ENCODE peak calls at places on chromosome X, in four cellular contexts. Q is kidney, C is HepG2, N is IMR-90. O is an unnamed sample.

GRCh38 chrX:1582686-1583437 is 8.5 kb upstream of the AKAP17A start:
- DNase-seq in Q (no peak), C (peak; percentile 63), N (no peak), O (peak; percentile 30)

GRCh38 chrX:85109235-85109634 is 105.6 kb downstream of the APOOL start:
- DNase-seq in Q (no peak), C (peak; percentile 12), N (no peak), O (peak; percentile 2)

GRCh38 chrX:386239-386767 is 404 bp downstream of the PPP2R3B start:
- DNase-seq in Q (no peak), C (no peak), N (no peak), O (peak; percentile 3)

GRCh38 chrX:16739574-16739973 is 20.2 kb downstream of the SYAP1 start:
- DNase-seq in Q (no peak), C (peak; percentile 69), N (no peak), O (peak; percentile 9)

GRCh38 chrX:45322382-45322781 is 121.7 kb upstream of the DIPK2B start:
- DNase-seq in Q (no peak), C (peak; percentile 37), N (peak; percentile 83), O (peak; percentile 87)

GRCh38 chrX:619451-619811 is 11.2 kb upstream of the SHOX start:
- DNase-seq in Q (no peak), C (no peak), N (no peak), O (no peak)

GRCh38 chrX:130654409-130654970 is 248.5 kb downstream of the ENOX2 start:
- DNase-seq in Q (no peak), C (no peak), N (peak; percentile 43), O (peak; percentile 25)

GRCh38 chrX:20046270-20046669 is 55.4 kb upstream of the BCLAF3 start:
- DNase-seq in Q (no peak), C (no peak), N (no peak), O (no peak)

GRCh38 chrX:84187501-84188319 is at the start of gene RPS6KA6:
- DNase-seq in Q (peak; percentile 74), C (no peak), N (peak; percentile 22), O (peak; percentile 58)

GRCh38 chrX:71533850-71534515 is 1.1 kb downstream of the OGT start:
- DNase-seq in Q (peak; percentile 74), C (peak; percentile 7), N (peak; percentile 32), O (peak; percentile 61)

GRCh38 chrX:18674417-18674787 is 2.5 kb upstream of the RS1 start:
- DNase-seq in Q (no peak), C (no peak), N (no peak), O (no peak)

GRCh38 chrX:8845060-8845459 is 43.9 kb upstream of the FAM9A start:
- DNase-seq in Q (no peak), C (no peak), N (peak; percentile 80), O (no peak)

GRCh38 chrX:155334486-155335316 is at the start of gene CLIC2:
- DNase-seq in Q (no peak), C (no peak), N (peak; percentile 79), O (peak; percentile 85)

GRCh38 chrX:135432881-135433521 is 11.3 kb downstream of the SMIM10L2A start:
- DNase-seq in Q (peak; percentile 72), C (no peak), N (no peak), O (no peak)

GRCh38 chrX:129577473-129577872 is 37.4 kb downstream of the OCRL start:
- DNase-seq in Q (no peak), C (no peak), N (peak; percentile 83), O (peak; percentile 89)

GRCh38 chrX:52082578-52082977 is 13.6 kb upstream of the MAGED4B start:
- DNase-seq in Q (no peak), C (no peak), N (no peak), O (peak; percentile 29)

GRCh38 chrX:24133280-24133679 is 16.2 kb upstream of the ZFX start:
- DNase-seq in Q (no peak), C (no peak), N (no peak), O (no peak)

GRCh38 chrX:65601530-65602281 is 65.7 kb upstream of the MSN start:
- DNase-seq in Q (peak; percentile 96), C (peak; percentile 0), N (peak; percentile 88), O (peak; percentile 74)

GRCh38 chrX:9518896-9519295 is 54.0 kb downstream of the TBL1X start:
- DNase-seq in Q (no peak), C (no peak), N (no peak), O (no peak)

GRCh38 chrX:71532078-71532752 is 689 bp upstream of the OGT start:
- DNase-seq in Q (no peak), C (no peak), N (peak; percentile 66), O (peak; percentile 59)

GRCh38 chrX:145727476-145727875 is 90.2 kb upstream of the SLITRK2 start:
- DNase-seq in Q (no peak), C (no peak), N (no peak), O (no peak)

GRCh38 chrX:19617550-19617949 is 102.2 kb upstream of the MAP3K15 start:
- DNase-seq in Q (no peak), C (no peak), N (no peak), O (no peak)

GRCh38 chrX:3609800-3610199 is 103.6 kb downstream of the PRKX start:
- DNase-seq in Q (no peak), C (no peak), N (peak; percentile 88), O (peak; percentile 69)

GRCh38 chrX:9595131-9595530 is 130.3 kb downstream of the TBL1X start:
- DNase-seq in Q (no peak), C (no peak), N (peak; percentile 67), O (peak; percentile 12)

GRCh38 chrX:125203737-125204578 is 115.7 kb upstream of the TEX13C start:
- DNase-seq in Q (peak; percentile 72), C (no peak), N (no peak), O (no peak)

GRCh38 chrX:56228914-56229313 is 3.2 kb upstream of the KLF8 start:
- DNase-seq in Q (peak; percentile 43), C (no peak), N (no peak), O (no peak)

GRCh38 chrX:45351478-45351877 is 150.8 kb upstream of the DIPK2B start:
- DNase-seq in Q (no peak), C (no peak), N (peak; percentile 69), O (peak; percentile 75)

GRCh38 chrX:17030092-17030491 is 83.6 kb downstream of the REPS2 start:
- DNase-seq in Q (no peak), C (no peak), N (no peak), O (no peak)

GRCh38 chrX:38878674-38879375 is 77.6 kb downstream of the MID1IP1 start:
- DNase-seq in Q (no peak), C (no peak), N (no peak), O (no peak)

GRCh38 chrX:105752334-105752733 is 70.0 kb upstream of the NRK start:
- DNase-seq in Q (no peak), C (no peak), N (no peak), O (no peak)

GRCh38 chrX:19799319-19800182 is 87.8 kb downstream of the SH3KBP1 start:
- DNase-seq in Q (no peak), C (no peak), N (peak; percentile 31), O (peak; percentile 52)

GRCh38 chrX:13165747-13166146 is 121.3 kb upstream of the FAM9C start:
- DNase-seq in Q (no peak), C (no peak), N (no peak), O (no peak)

GRCh38 chrX:109374276-109374960 is 107.5 kb downstream of the GUCY2F start:
- DNase-seq in Q (no peak), C (no peak), N (no peak), O (no peak)

GRCh38 chrX:134886201-134886600 is 104.6 kb upstream of the SMIM10 start:
- DNase-seq in Q (no peak), C (peak; percentile 29), N (peak; percentile 33), O (no peak)

GRCh38 chrX:19886888-19887531 is 390 bp downstream of the SH3KBP1 start:
- DNase-seq in Q (peak; percentile 74), C (no peak), N (no peak), O (peak; percentile 50)

GRCh38 chrX:46757593-46757992 is 1.3 kb downstream of the SLC9A7 start:
- DNase-seq in Q (no peak), C (no peak), N (peak; percentile 33), O (peak; percentile 4)
- H3K9ac ChIP-seq in Q (no peak overlapping the region), C (peak overlapping the region; percentile 55), N (peak overlapping the region; percentile 70), O (no peak overlapping the region)

GRCh38 chrX:40852573-40852972 is 117.2 kb upstream of the MED14 start:
- DNase-seq in Q (no peak), C (no peak), N (no peak), O (no peak)
- H3K9ac ChIP-seq in Q (no peak overlapping the region), C (no peak overlapping the region), N (no peak overlapping the region), O (no peak overlapping the region)

DNA sequence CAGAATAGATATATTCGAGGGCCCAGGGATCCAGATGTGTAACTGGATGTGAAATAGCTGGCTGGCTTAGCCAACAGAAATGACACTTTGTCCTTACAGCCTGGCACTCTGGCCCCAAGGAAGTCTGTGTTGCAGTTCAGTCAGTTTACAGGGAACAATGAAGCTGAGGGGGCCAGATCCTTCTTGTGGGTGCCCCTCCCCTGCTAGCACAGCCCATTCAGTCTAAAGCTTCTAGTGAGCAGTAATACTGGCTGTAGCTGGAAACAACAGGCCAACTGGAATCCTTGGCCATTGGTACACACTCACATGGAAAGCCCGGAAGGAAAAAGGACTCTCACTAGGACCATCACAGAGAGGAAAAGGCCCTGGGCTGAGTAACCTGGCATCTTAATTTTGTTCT is 22.7 kb upstream of the CD40LG start:
- DNase-seq in Q (no peak), C (no peak), N (no peak), O (no peak)
- H3K9ac ChIP-seq in Q (no peak overlapping the region), C (no peak overlapping the region), N (no peak overlapping the region), O (no peak overlapping the region)

GRCh38 chrX:42941671-42942070 is 163.7 kb upstream of the PPP1R2C start:
- DNase-seq in Q (no peak), C (no peak), N (no peak), O (no peak)
- H3K9ac ChIP-seq in Q (no peak overlapping the region), C (no peak overlapping the region), N (no peak overlapping the region), O (no peak overlapping the region)

DNA sequence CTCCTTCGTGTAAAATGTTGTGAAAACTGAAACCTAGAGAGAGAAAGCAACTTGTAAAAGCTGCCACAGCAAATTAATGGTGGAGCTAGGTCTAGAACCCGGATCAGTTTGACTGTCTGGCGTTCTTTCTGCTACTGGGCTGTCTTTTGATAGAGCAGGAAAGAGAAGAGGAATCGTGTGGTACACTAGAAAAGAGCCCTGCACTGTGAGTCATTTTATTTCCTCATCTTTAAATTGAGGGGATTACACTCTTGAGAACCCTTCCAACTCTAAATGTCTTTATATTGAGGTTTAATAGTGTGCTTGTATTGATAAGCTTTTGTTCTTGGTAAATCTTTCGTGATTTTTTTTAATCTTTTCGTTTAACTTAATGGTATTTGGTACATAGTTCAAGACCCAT is 4.3 kb downstream of the WDR44 start:
- DNase-seq in Q (no peak), C (no peak), N (peak; percentile 40), O (peak; percentile 61)
- H3K9ac ChIP-seq in Q (no peak overlapping the region), C (no peak overlapping the region), N (peak overlapping the region; percentile 23), O (peak overlapping the region; percentile 38)